ENCODE peak calls at places on chromosomes 4 and X, in four cellular contexts. F is mucosa of descending colon, O is suprapubic skin, M is tibial artery. U is an unnamed sample.

GRCh38 chr4:25767877-25768475 is 94.8 kb downstream of the SEL1L3 start:
- DNase-seq in F (no peak), O (no peak), M (no peak), U (no peak)

GRCh38 chr4:108355523-108356208 is 186.9 kb upstream of the LEF1 start:
- DNase-seq in F (no peak), O (no peak), M (no peak), U (no peak)

GRCh38 chrX:1392376-1393130 is 640 bp upstream of the SLC25A6 start:
- DNase-seq in F (no peak), O (no peak), M (peak; percentile 87), U (peak; percentile 87)

GRCh38 chr4:154807042-154807630 is 26.1 kb downstream of the RBM46 start:
- DNase-seq in F (no peak), O (no peak), M (no peak), U (no peak)

GRCh38 chr4:101198741-101199339 is 148.5 kb downstream of the PPP3CA start:
- DNase-seq in F (no peak), O (no peak), M (no peak), U (no peak)

GRCh38 chr4:145899886-145900466 is 38.6 kb downstream of the ZNF827 start:
- DNase-seq in F (no peak), O (no peak), M (no peak), U (no peak)

GRCh38 chrX:24153175-24153795 is 3.8 kb downstream of the ZFX start:
- DNase-seq in F (no peak), O (no peak), M (no peak), U (peak; percentile 43)

GRCh38 chrX:48793935-48794334 is 7.5 kb downstream of the GATA1 start:
- DNase-seq in F (no peak), O (no peak), M (no peak), U (no peak)

GRCh38 chrX:153063315-153063714 is 7.0 kb downstream of the PNMA3 start:
- DNase-seq in F (no peak), O (no peak), M (no peak), U (no peak)

GRCh38 chr4:123116412-123116811 is 194.0 kb upstream of the NUDT6 start:
- DNase-seq in F (no peak), O (no peak), M (no peak), U (no peak)

GRCh38 chr4:108483077-108483476 is 137.3 kb upstream of the RPL34 start:
- DNase-seq in F (no peak), O (no peak), M (no peak), U (no peak)

GRCh38 chrX:42398967-42399631 is 378.9 kb downstream of the PPP1R2C start:
- DNase-seq in F (no peak), O (no peak), M (no peak), U (no peak)

GRCh38 chrX:39721570-39722279 is 376.0 kb downstream of the BCOR start:
- DNase-seq in F (no peak), O (no peak), M (peak; percentile 76), U (no peak)

GRCh38 chrX:101091817-101092216 is 6.2 kb upstream of the CENPI start:
- DNase-seq in F (no peak), O (no peak), M (no peak), U (no peak)

GRCh38 chrX:118448273-118448783 is 47.3 kb upstream of the DOCK11 start:
- DNase-seq in F (no peak), O (no peak), M (no peak), U (no peak)

GRCh38 chr4:25313194-25313895 is 771 bp downstream of the ZCCHC4 start:
- DNase-seq in F (no peak), O (no peak), M (no peak), U (no peak)

GRCh38 chr4:183906736-183907651 is 1.9 kb downstream of the STOX2 start:
- DNase-seq in F (no peak), O (no peak), M (no peak), U (no peak)

GRCh38 chrX:10216208-10216607 is 59.4 kb downstream of the CLCN4 start:
- DNase-seq in F (no peak), O (no peak), M (no peak), U (no peak)

GRCh38 chrX:10212395-10212794 is 55.6 kb downstream of the CLCN4 start:
- DNase-seq in F (no peak), O (no peak), M (no peak), U (no peak)

GRCh38 chrX:10221651-10222050 is 64.9 kb downstream of the CLCN4 start:
- DNase-seq in F (no peak), O (no peak), M (no peak), U (no peak)

GRCh38 chrX:10213716-10214115 is 56.9 kb downstream of the CLCN4 start:
- DNase-seq in F (no peak), O (no peak), M (no peak), U (no peak)

GRCh38 chrX:10217218-10217617 is 60.4 kb downstream of the CLCN4 start:
- DNase-seq in F (no peak), O (no peak), M (no peak), U (no peak)
- TF ChIP-seq CTCF in F (no peak), O (no peak), M (no peak), U (no peak)

GRCh38 chr4:10020871-10021676 is at the start of gene SLC2A9:
- DNase-seq in F (no peak), O (peak; percentile 77), M (no peak), U (peak; percentile 80)
- H3K4me1 ChIP-seq in F (no peaks in the 10 kb centered on the region), O (peaks cover 59% of the 10 kb centered on the region), M (peaks cover 5% of the 10 kb centered on the region), U (peaks cover 20% of the 10 kb centered on the region)

GRCh38 chr4:175986-176385 is 51.7 kb downstream of the ZNF718 start:
- DNase-seq in F (no peak), O (no peak), M (no peak), U (no peak)

GRCh38 chr4:176995-177394 is 52.7 kb downstream of the ZNF718 start:
- DNase-seq in F (no peak), O (no peak), M (no peak), U (no peak)

DNA sequence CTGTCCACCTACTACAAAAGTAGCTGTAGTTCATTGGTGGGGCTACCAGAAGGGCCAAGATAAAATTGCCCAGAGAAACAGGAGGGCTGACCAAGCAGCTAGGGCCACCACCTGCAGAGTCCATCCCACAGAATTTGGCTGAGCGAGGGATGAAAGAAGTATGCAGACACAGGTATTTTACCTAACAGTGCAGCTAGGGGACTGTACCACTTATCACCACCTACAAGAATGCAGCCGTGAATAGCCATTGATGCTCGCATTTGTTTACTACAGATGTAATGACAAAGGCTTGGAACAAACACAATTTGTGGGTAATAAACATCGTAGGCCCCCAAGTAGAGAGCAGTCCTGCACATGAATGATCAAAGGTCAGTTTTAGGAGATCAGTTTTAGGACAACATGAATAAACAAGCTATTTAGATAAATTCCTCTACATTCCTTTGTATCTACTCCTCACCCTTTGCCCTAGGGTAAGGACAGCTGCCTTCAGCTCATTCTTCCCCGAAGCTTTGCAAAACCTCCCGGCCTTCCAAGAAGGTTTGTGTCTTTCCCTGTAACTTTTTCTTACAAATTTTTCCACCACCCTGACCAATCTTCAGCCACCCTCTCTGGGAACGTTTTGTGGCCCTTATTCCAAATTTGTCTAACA is 49.5 kb downstream of the ZNF718 start:
- DNase-seq in F (no peak), O (no peak), M (no peak), U (no peak)
- H3K9me3 ChIP-seq in F (peaks cover 97% of the 10 kb centered on the region), O (peaks cover 59% of the 10 kb centered on the region), M (peaks cover 99% of the 10 kb centered on the region), U (peaks cover 28% of the 10 kb centered on the region)

GRCh38 chr4:66556651-66557278 is 886.5 kb upstream of the EPHA5 start:
- DNase-seq in F (no peak), O (no peak), M (no peak), U (no peak)
- TF ChIP-seq CTCF in F (no peak), O (no peak), M (no peak), U (no peak)

DNA sequence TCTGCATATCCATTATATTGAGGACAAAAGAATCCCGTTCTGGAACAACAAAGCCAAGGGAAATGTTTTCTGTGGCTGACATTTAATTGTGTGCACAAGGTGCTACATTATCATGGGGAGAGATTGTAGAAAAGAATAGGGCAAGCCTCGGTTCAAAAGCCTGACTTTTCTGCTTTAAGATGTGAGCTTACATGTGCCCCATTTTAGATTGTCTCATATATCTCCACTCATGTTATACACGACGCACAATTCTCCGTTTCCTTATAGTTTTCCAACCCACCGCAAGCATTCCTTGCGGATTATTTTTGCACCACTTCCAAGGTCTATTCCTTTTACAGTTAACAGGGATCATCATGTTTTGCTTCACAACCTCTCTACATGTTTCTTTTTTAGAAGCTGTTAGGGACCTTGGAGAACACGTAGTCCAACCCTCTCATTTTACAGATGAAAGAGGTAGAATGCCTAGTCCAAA is 99.6 kb upstream of the MAML3 start:
- DNase-seq in F (no peak), O (no peak), M (no peak), U (no peak)
- H3K4me1 ChIP-seq in F (peaks cover 3% of the 10 kb centered on the region), O (peaks cover 23% of the 10 kb centered on the region), M (peaks cover 4% of the 10 kb centered on the region), U (peaks cover 12% of the 10 kb centered on the region)

DNA sequence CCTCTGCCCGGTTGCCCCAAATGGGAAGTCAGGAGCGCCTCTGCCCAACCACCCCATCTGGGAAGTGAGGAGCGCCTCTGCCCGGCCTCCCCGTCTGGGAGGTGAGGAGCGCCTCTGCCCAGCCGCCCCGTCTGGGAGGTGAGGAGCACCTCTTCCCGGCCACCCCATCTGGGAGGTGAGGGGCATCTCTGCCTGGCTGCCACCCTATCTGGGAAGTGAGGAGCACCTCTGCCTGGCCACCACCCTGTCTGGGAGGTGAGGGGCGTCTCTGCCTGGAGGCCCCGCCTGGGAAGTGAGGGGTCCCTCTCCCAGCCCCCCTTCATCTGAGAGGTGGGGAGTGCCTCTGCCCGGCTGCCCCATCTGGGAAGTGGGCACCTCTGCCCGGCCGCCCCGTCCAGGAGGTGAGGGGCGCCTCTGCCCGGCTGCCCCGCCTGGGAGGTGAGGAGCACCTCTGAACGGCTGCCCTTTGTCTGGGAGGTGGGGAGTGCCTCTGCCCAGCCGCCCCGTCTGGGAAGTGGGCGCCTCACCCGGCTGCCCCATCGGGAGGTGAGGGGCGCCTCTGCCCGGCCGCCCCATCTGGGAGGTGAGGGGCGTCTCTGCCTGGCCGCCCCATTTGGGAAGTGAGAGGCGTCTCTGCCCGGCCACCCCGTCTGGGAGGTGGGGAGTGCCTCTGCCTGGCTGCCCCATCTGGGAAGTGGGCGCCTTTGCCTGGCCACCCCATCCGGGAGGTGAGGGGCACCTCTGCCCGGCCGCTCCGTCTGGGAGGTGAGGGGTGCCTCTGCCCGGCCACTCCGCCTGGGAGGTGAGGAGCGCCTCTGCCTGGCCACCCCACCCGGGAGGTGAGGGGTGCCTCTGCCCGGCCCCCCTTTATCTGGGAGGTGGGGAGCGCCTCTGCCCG is 10.6 kb downstream of the PABPC1L2A start:
- DNase-seq in F (no peak), O (no peak), M (no peak), U (no peak)
- H3K9me3 ChIP-seq in F (no peaks in the 10 kb centered on the region), O (no peaks in the 10 kb centered on the region), M (no peaks in the 10 kb centered on the region), U (no peaks in the 10 kb centered on the region)

GRCh38 chr4:83281326-83281725 is 3.3 kb downstream of the COQ2 start:
- DNase-seq in F (no peak), O (no peak), M (no peak), U (no peak)
- TF ChIP-seq CTCF in F (no peak), O (no peak), M (no peak), U (no peak)